ENCODE peak calls at places on chromosomes 1 and 21, in five cellular contexts. One of them, this sample, is unnamed.

GRCh38 chr1:243708210-243708609 is 141.8 kb downstream of the AKT3 start:
- DNase-seq in GM12878: no peak
- DNase-seq in HepG2: no peak
- DNase-seq in A549: no peak
- DNase-seq in K562: no peak
- DNase-seq in this sample: no peak

GRCh38 chr1:42322577-42322976 is 12.5 kb downstream of the FOXJ3 start:
- DNase-seq in HepG2: no peak
- DNase-seq in GM12878: no peak
- DNase-seq in A549: no peak
- DNase-seq in K562: no peak
- DNase-seq in this sample: no peak

GRCh38 chr1:239723821-239724367 is 337.5 kb downstream of the CHRM3 start:
- DNase-seq in GM12878: no peak
- DNase-seq in K562: no peak
- DNase-seq in A549: no peak
- DNase-seq in HepG2: no peak
- DNase-seq in this sample: no peak

GRCh38 chr1:71881611-71882010 is 400.7 kb downstream of the NEGR1 start:
- DNase-seq in GM12878: no peak
- DNase-seq in HepG2: no peak
- DNase-seq in K562: no peak
- DNase-seq in A549: no peak
- DNase-seq in this sample: no peak

GRCh38 chr1:25082216-25082899 is 149.9 kb downstream of the SYF2 start:
- DNase-seq in GM12878: no peak
- DNase-seq in K562: no peak
- DNase-seq in A549: no peak
- DNase-seq in HepG2: no peak
- DNase-seq in this sample: no peak

GRCh38 chr1:246680180-246680579 is 44.0 kb upstream of the SCCPDH start:
- DNase-seq in GM12878: no peak
- DNase-seq in HepG2: no peak
- DNase-seq in A549: no peak
- DNase-seq in K562: no peak
- DNase-seq in this sample: no peak

GRCh38 chr1:43947061-43947889 is 525 bp downstream of the IPO13 start:
- DNase-seq in HepG2: no peak
- DNase-seq in GM12878: no peak
- DNase-seq in K562: no peak
- DNase-seq in A549: no peak
- DNase-seq in this sample: no peak

GRCh38 chr1:111131693-111132092 is 8.2 kb downstream of the DRAM2 start:
- DNase-seq in HepG2: no peak
- DNase-seq in K562: no peak
- DNase-seq in A549: no peak
- DNase-seq in GM12878: no peak
- DNase-seq in this sample: no peak

GRCh38 chr1:53629101-53629691 is 109.8 kb downstream of the GLIS1 start:
- DNase-seq in K562: no peak
- DNase-seq in GM12878: no peak
- DNase-seq in HepG2: no peak
- DNase-seq in A549: no peak
- DNase-seq in this sample: no peak

GRCh38 chr1:160646192-160646591 is 652 bp downstream of the SLAMF1 start:
- DNase-seq in K562: no peak
- DNase-seq in GM12878: no peak
- DNase-seq in A549: no peak
- DNase-seq in HepG2: no peak
- DNase-seq in this sample: no peak

GRCh38 chr1:61230523-61230922 is 148.2 kb downstream of the NFIA start:
- DNase-seq in K562: no peak
- DNase-seq in HepG2: peak; percentile 81
- DNase-seq in GM12878: no peak
- DNase-seq in A549: no peak
- DNase-seq in this sample: no peak

GRCh38 chr1:201745023-201745422 is 83.9 kb upstream of the IPO9 start:
- DNase-seq in HepG2: no peak
- DNase-seq in K562: no peak
- DNase-seq in A549: no peak
- DNase-seq in GM12878: no peak
- DNase-seq in this sample: no peak

GRCh38 chr1:100874433-100874832 is 20.2 kb downstream of the EXTL2 start:
- DNase-seq in GM12878: no peak
- DNase-seq in A549: no peak
- DNase-seq in HepG2: no peak
- DNase-seq in K562: no peak
- DNase-seq in this sample: no peak

GRCh38 chr1:7149080-7149838 is 364.0 kb downstream of the CAMTA1 start:
- DNase-seq in HepG2: no peak
- DNase-seq in K562: no peak
- DNase-seq in GM12878: no peak
- DNase-seq in A549: no peak
- DNase-seq in this sample: peak; percentile 71

GRCh38 chr1:231590453-231591198 is 36.0 kb upstream of the DISC1 start:
- DNase-seq in A549: peak; percentile 35
- DNase-seq in K562: peak; percentile 49
- DNase-seq in GM12878: no peak
- DNase-seq in HepG2: peak; percentile 44
- DNase-seq in this sample: peak; percentile 80

GRCh38 chr21:29217818-29218252 is 80.9 kb upstream of the BACH1 start:
- DNase-seq in GM12878: no peak
- DNase-seq in A549: peak; percentile 26
- DNase-seq in K562: no peak
- DNase-seq in HepG2: peak; percentile 17
- DNase-seq in this sample: no peak

GRCh38 chr1:164343189-164343588 is 215.8 kb upstream of the PBX1 start:
- DNase-seq in HepG2: no peak
- DNase-seq in A549: no peak
- DNase-seq in GM12878: no peak
- DNase-seq in K562: no peak
- DNase-seq in this sample: no peak

GRCh38 chr1:27137544-27138075 is 17.3 kb downstream of the SLC9A1 start:
- DNase-seq in K562: peak; percentile 62
- DNase-seq in A549: no peak
- DNase-seq in HepG2: peak; percentile 14
- DNase-seq in GM12878: no peak
- DNase-seq in this sample: no peak

GRCh38 chr1:20725189-20726106 is 7.1 kb downstream of the SH2D5 start:
- DNase-seq in HepG2: no peak
- DNase-seq in GM12878: no peak
- DNase-seq in K562: no peak
- DNase-seq in A549: no peak
- DNase-seq in this sample: no peak

GRCh38 chr1:206784471-206784903 is 12.2 kb upstream of the IL10 start:
- DNase-seq in A549: no peak
- DNase-seq in GM12878: no peak
- DNase-seq in K562: no peak
- DNase-seq in HepG2: no peak
- DNase-seq in this sample: no peak
- TF ChIP-seq JUNB in A549: no peak
- TF ChIP-seq JUNB in GM12878: peak; percentile 97
- TF ChIP-seq JUNB in K562: no peak
- TF ChIP-seq JUNB in HepG2: no peak
- TF ChIP-seq JUNB in this sample: no peak

GRCh38 chr1:93013311-93014091 is 52.2 kb upstream of the DIPK1A start:
- DNase-seq in GM12878: no peak
- DNase-seq in K562: no peak
- DNase-seq in HepG2: no peak
- DNase-seq in A549: no peak
- DNase-seq in this sample: no peak

GRCh38 chr1:93016171-93016570 is 54.9 kb upstream of the DIPK1A start:
- DNase-seq in GM12878: no peak
- DNase-seq in HepG2: peak; percentile 5
- DNase-seq in K562: no peak
- DNase-seq in A549: no peak
- DNase-seq in this sample: peak; percentile 36

GRCh38 chr1:93014156-93014555 is 52.9 kb upstream of the DIPK1A start:
- DNase-seq in K562: no peak
- DNase-seq in A549: no peak
- DNase-seq in GM12878: no peak
- DNase-seq in HepG2: no peak
- DNase-seq in this sample: no peak

DNA sequence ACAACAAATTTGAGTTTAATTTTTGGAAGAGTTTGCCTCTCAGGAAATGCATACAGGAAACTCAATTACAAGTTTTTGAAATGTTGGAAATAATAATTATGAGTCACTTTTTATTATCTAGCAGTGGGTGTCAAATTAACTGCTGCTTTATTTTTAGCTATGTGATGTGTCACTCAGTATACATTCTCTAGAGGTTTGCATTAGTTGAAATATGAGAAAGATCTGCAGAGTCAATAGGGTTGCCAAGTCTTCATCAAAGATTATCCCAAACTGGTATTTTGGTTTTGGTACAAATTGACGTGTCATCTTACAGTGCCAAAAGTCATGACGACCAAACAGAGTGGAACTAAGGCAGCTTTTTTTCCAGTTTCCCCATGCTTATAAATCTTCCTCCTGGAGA is 54.3 kb upstream of the DIPK1A start:
- DNase-seq in K562: no peak
- DNase-seq in A549: no peak
- DNase-seq in HepG2: no peak
- DNase-seq in GM12878: no peak
- DNase-seq in this sample: no peak
- TF ChIP-seq JUNB in K562: no peak
- TF ChIP-seq JUNB in A549: no peak
- TF ChIP-seq JUNB in HepG2: no peak
- TF ChIP-seq JUNB in GM12878: no peak
- TF ChIP-seq JUNB in this sample: no peak

DNA sequence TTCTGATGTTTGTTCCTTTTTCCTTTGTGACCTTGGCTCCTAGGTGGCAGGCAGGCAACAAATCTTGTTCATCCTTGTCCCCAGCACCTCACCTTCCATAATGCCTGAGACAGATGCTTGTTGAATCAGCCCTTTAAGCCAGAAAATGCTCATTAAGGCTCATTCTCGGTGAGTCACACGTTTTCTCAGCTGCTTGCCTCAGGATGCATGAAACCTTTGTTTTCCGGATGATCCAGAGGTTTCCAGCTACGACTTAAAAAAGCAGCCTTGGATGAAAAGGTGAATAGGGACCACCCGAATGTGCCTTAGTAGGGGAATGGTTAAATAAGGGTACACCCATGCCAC is 4.6 kb upstream of the ATP13A2 start:
- DNase-seq in HepG2: no peak
- DNase-seq in K562: no peak
- DNase-seq in A549: no peak
- DNase-seq in GM12878: no peak
- DNase-seq in this sample: peak; percentile 24
- TF ChIP-seq JUNB in HepG2: no peak
- TF ChIP-seq JUNB in K562: no peak
- TF ChIP-seq JUNB in A549: no peak
- TF ChIP-seq JUNB in GM12878: no peak
- TF ChIP-seq JUNB in this sample: no peak

GRCh38 chr1:67833595-67833926 is 294 bp upstream of the GNG12 start:
- DNase-seq in GM12878: no peak
- DNase-seq in A549: no peak
- DNase-seq in HepG2: no peak
- DNase-seq in K562: no peak
- DNase-seq in this sample: no peak
- TF ChIP-seq JUNB in GM12878: no peak
- TF ChIP-seq JUNB in A549: no peak
- TF ChIP-seq JUNB in HepG2: no peak
- TF ChIP-seq JUNB in K562: no peak
- TF ChIP-seq JUNB in this sample: no peak

GRCh38 chr1:92408825-92409224 is 77.9 kb downstream of the GFI1 start:
- DNase-seq in GM12878: no peak
- DNase-seq in K562: no peak
- DNase-seq in A549: no peak
- DNase-seq in HepG2: no peak
- DNase-seq in this sample: no peak

GRCh38 chr1:92409946-92410345 is 76.8 kb downstream of the GFI1 start:
- DNase-seq in K562: no peak
- DNase-seq in A549: no peak
- DNase-seq in HepG2: no peak
- DNase-seq in GM12878: no peak
- DNase-seq in this sample: no peak

GRCh38 chr1:92410706-92411105 is 76.0 kb downstream of the GFI1 start:
- DNase-seq in HepG2: no peak
- DNase-seq in GM12878: no peak
- DNase-seq in A549: no peak
- DNase-seq in K562: peak; percentile 35
- DNase-seq in this sample: no peak

GRCh38 chr1:92411511-92411910 is 75.2 kb downstream of the GFI1 start:
- DNase-seq in K562: peak; percentile 34
- DNase-seq in GM12878: no peak
- DNase-seq in A549: no peak
- DNase-seq in HepG2: no peak
- DNase-seq in this sample: no peak
- TF ChIP-seq JUNB in K562: no peak
- TF ChIP-seq JUNB in GM12878: no peak
- TF ChIP-seq JUNB in A549: no peak
- TF ChIP-seq JUNB in HepG2: no peak
- TF ChIP-seq JUNB in this sample: no peak

GRCh38 chr1:95916616-95917015 is 682.6 kb downstream of the RWDD3 start:
- DNase-seq in HepG2: no peak
- DNase-seq in A549: no peak
- DNase-seq in K562: no peak
- DNase-seq in GM12878: no peak
- DNase-seq in this sample: peak; percentile 62
- TF ChIP-seq JUNB in HepG2: no peak
- TF ChIP-seq JUNB in A549: no peak
- TF ChIP-seq JUNB in K562: no peak
- TF ChIP-seq JUNB in GM12878: no peak
- TF ChIP-seq JUNB in this sample: no peak

DNA sequence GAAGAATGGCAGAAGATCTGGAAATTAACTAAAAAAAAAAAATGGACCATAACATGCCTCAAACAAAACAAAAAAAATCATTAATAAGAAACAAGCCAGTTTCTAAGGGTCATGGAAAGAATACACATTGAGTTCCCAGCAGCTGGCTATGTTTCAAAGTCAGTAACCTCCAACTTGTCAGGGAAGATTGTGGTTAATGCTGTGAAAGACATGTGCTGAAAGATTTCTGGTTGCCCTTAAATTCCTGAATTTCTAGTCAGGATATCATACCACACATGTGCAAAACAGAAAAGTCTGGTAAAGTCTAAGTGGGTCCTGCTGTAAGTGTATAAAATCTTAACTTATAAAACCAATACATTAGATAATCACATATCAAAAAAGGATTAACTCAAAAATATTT is 35.5 kb upstream of the MGST3 start:
- DNase-seq in GM12878: no peak
- DNase-seq in K562: no peak
- DNase-seq in HepG2: no peak
- DNase-seq in A549: no peak
- DNase-seq in this sample: no peak
- TF ChIP-seq JUNB in GM12878: no peak
- TF ChIP-seq JUNB in K562: no peak
- TF ChIP-seq JUNB in HepG2: no peak
- TF ChIP-seq JUNB in A549: no peak
- TF ChIP-seq JUNB in this sample: no peak

This sample was measured in GM23338.